ENCODE peak calls at places on chromosomes 1 and 21, in nine cellular contexts. F is ACHN, R is kidney glomerular epithelial cell, V is NCI-H446 treated with DMSO at 0.1 percent for 48 hours, Q is AG04450, U is sciatic nerve, M is germinal center, Z is A549, K is NCI-H1930. L is an unnamed sample.
A peak's percentile ranks its signal among the peaks of the same experiment; 100 is the strongest.

GRCh38 chr1:225509770-225510169 is 81.9 kb upstream of the LBR start:
- DNase-seq in F (peak; percentile 24), R (no peak), V (no peak), Q (no peak), U (no peak), M (no peak), Z (no peak), K (no peak), L (peak; percentile 65)

GRCh38 chr1:198205021-198205684 is 48.4 kb downstream of the NEK7 start:
- DNase-seq in F (no peak), R (no peak), V (peak; percentile 42), Q (no peak), U (no peak), M (no peak), Z (no peak), K (no peak), L (no peak)

GRCh38 chr1:26164036-26164927 is 4.5 kb downstream of the C1orf232 start:
- DNase-seq in F (peak; percentile 42), R (no peak), V (no peak), Q (no peak), U (no peak), M (peak; percentile 62), Z (peak; percentile 50), K (peak; percentile 18), L (no peak)

GRCh38 chr21:39984613-39985012 is 117.4 kb downstream of the PCP4 start:
- DNase-seq in F (no peak), R (no peak), V (no peak), Q (no peak), U (no peak), M (no peak), Z (no peak), K (no peak), L (no peak)

GRCh38 chr1:117928881-117929339 is 511 bp downstream of the GDAP2 start:
- DNase-seq in F (peak; percentile 66), R (no peak), V (peak; percentile 2), Q (peak; percentile 13), U (no peak), M (no peak), Z (peak; percentile 28), K (peak; percentile 24), L (peak; percentile 39)

GRCh38 chr1:159071970-159072582 is 4.5 kb downstream of the AIM2 start:
- DNase-seq in F (peak; percentile 61), R (peak; percentile 54), V (peak; percentile 32), Q (peak; percentile 48), U (no peak), M (peak; percentile 45), Z (peak; percentile 40), K (peak; percentile 17), L (peak; percentile 48)

GRCh38 chr1:1943834-1944570 is 24.9 kb upstream of the TMEM52 start:
- DNase-seq in F (peak; percentile 41), R (no peak), V (no peak), Q (no peak), U (no peak), M (peak; percentile 57), Z (peak; percentile 71), K (no peak), L (peak; percentile 35)

GRCh38 chr1:32798191-32798590 is 19.0 kb downstream of the YARS1 start:
- DNase-seq in F (no peak), R (no peak), V (no peak), Q (no peak), U (no peak), M (no peak), Z (no peak), K (no peak), L (no peak)

GRCh38 chr1:208254862-208255261 is 10.7 kb upstream of the PLXNA2 start:
- DNase-seq in F (no peak), R (no peak), V (no peak), Q (no peak), U (no peak), M (no peak), Z (no peak), K (no peak), L (no peak)

GRCh38 chr1:234969011-234969441 is 159.6 kb downstream of the TOMM20 start:
- DNase-seq in F (no peak), R (no peak), V (no peak), Q (no peak), U (no peak), M (no peak), Z (no peak), K (no peak), L (no peak)

GRCh38 chr1:40722622-40723021 is 31.1 kb downstream of the NFYC start:
- DNase-seq in F (no peak), R (no peak), V (no peak), Q (no peak), U (no peak), M (no peak), Z (no peak), K (no peak), L (no peak)

GRCh38 chr1:54173681-54174080 is 20.9 kb upstream of the CDCP2 start:
- DNase-seq in F (no peak), R (no peak), V (no peak), Q (no peak), U (no peak), M (no peak), Z (no peak), K (no peak), L (no peak)

GRCh38 chr1:77831566-77831965 is 52.1 kb downstream of the MIGA1 start:
- DNase-seq in F (no peak), R (no peak), V (no peak), Q (no peak), U (no peak), M (no peak), Z (no peak), K (no peak), L (no peak)

GRCh38 chr1:35855016-35855700 is 27.9 kb upstream of the AGO1 start:
- DNase-seq in F (no peak), R (no peak), V (no peak), Q (no peak), U (no peak), M (no peak), Z (no peak), K (peak; percentile 81), L (no peak)